ENCODE peak calls at places on chromosomes 3 and 15, in four cellular contexts. A is HCT116, Y is K562, H is A549. E is an unnamed sample.

GRCh38 chr3:159074756-159075155 is 272.9 kb downstream of the MFSD1 start:
- DNase-seq in Y (no peak), A (no peak), H (no peak), E (no peak)

GRCh38 chr3:193008654-193009053 is 91.0 kb upstream of the MB21D2 start:
- DNase-seq in H (no peak), Y (no peak), A (no peak), E (no peak)

GRCh38 chr3:8767667-8768363 is 1.6 kb downstream of the OXTR start:
- DNase-seq in A (no peak), Y (no peak), H (no peak), E (no peak)

GRCh38 chr3:53287413-53287734 is 31.6 kb upstream of the TKT start:
- DNase-seq in H (no peak), A (no peak), Y (no peak), E (no peak)

GRCh38 chr3:183073839-183074615 is 25.3 kb downstream of the MCCC1 start:
- DNase-seq in Y (no peak), A (peak; percentile 68), H (no peak), E (peak; percentile 25)

GRCh38 chr15:96385195-96385594 is 54.7 kb downstream of the NR2F2 start:
- DNase-seq in Y (no peak), H (no peak), A (no peak), E (no peak)

GRCh38 chr15:66294932-66295235 is 1.5 kb downstream of the DIS3L start:
- DNase-seq in Y (peak; percentile 15), H (peak; percentile 39), A (no peak), E (peak; percentile 20)

GRCh38 chr3:117893638-117894037 is 1141.0 kb downstream of the IGSF11 start:
- DNase-seq in Y (no peak), H (no peak), A (no peak), E (no peak)

GRCh38 chr15:66172339-66172980 is 81.1 kb downstream of the MEGF11 start:
- DNase-seq in Y (no peak), H (no peak), A (no peak), E (no peak)

GRCh38 chr3:120425877-120426276 is 24.9 kb downstream of the FSTL1 start:
- DNase-seq in A (no peak), H (no peak), Y (no peak), E (no peak)

GRCh38 chr3:135491478-135491877 is 474.1 kb upstream of the PPP2R3A start:
- DNase-seq in A (no peak), H (no peak), Y (no peak), E (no peak)

GRCh38 chr3:30864836-30865235 is 29.6 kb downstream of the GADL1 start:
- DNase-seq in A (no peak), H (no peak), Y (no peak), E (no peak)

GRCh38 chr15:45454825-45455224 is 67.7 kb downstream of the SLC30A4 start:
- DNase-seq in H (peak; percentile 59), A (peak; percentile 73), Y (peak; percentile 20), E (peak; percentile 92)
- TF ChIP-seq CTCF in H (no peak), A (no peak), Y (no peak), E (peak; percentile 2)

DNA sequence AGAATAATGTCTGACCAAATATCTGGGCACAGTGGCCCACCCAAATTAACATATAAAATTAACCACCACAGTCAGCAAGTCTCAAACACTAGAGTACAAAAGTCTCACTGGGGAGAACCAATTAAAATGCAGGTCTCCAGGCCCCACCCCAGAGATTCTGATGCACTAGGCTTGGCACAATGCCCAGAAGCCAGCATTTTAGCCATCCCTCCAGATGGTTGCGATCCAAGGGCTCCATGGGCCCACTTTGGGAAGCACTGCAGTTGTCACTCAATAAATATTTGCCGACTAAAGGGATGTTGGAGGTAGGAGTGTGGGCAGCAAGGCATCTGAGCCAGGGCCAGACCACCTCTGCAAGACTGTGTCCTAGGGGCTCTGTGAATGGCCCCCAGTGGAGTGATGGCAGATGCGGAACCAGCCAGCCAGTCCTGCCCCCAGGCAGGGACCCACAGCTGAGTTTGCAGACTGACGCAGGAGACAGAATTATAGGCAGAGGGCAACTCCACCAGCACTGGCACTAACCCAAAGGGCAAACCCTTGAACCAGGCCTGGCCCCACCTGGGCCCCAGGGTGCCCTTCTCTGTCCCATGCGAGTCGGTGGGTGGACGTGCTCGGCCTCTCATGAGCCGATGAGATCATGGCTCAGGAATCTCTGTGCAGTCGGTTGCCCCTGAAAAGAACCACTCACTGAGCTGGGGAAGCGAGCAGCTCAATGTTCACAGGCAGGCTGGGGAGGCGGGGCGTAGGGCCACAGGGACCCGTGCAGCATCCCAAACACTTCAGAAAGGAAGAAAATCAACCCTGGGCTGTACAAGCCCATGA is 49.7 kb downstream of the SEMA5B start:
- DNase-seq in A (no peak), Y (no peak), H (no peak), E (no peak)
- TF ChIP-seq MAX in A (no peak), Y (no peak), H (no peak), E (no peak)

GRCh38 chr3:64188810-64189560 is 36.3 kb downstream of the PRICKLE2 start:
- DNase-seq in A (no peak), Y (no peak), H (peak; percentile 66), E (no peak)

GRCh38 chr3:64186667-64187064 is 38.6 kb downstream of the PRICKLE2 start:
- DNase-seq in H (no peak), Y (no peak), A (no peak), E (no peak)

GRCh38 chr3:64185436-64185835 is 39.8 kb downstream of the PRICKLE2 start:
- DNase-seq in A (no peak), H (no peak), Y (no peak), E (no peak)

GRCh38 chr3:64184621-64185020 is 40.6 kb downstream of the PRICKLE2 start:
- DNase-seq in Y (no peak), A (no peak), H (no peak), E (no peak)

DNA sequence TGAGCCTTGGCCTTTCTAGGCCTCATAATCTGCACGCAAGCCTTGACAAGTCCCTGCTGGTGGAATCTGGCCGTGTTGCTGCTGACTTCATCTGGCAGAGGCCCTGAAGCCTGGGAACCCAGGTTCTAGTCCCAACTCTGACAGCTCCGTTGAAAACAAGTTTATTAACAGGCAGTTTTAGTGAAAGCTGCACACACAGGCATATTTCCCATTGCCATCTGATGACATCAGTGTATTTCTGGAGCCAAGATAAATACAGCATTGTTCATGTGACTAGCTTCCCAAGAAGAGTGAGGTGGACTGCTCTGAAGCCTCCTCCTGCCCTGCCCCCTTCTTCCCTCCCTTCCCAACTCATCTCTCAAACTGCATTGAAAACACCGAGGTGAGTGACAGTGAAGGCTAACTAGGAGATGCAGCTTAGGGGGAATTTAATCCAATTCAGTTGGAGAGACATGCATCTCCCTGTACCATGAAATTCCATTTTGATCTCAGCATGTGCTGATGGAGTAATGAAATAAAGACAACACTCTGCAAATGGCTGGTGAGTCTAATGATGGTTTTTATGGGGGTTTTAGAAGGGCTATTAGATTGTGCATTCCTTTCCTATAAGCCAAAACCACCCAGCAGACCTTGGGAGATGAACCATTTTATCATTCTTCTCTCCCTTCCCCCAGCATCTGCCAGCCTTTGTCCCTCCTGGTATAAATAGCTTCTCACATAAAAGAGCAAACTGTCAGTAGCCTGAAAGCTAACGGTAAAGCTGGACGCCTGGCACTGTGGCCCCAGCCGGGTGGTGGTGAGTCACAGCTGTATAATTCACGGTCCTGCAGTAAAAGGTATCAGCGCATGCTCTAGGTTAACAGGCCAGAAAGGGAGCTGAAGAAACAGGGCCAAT is 38.0 kb downstream of the PRICKLE2 start:
- DNase-seq in H (peak; percentile 64), A (no peak), Y (no peak), E (no peak)
- TF ChIP-seq CTCF in H (no peak), A (no peak), Y (no peak), E (no peak)

GRCh38 chr3:125647318-125648014 is 52.2 kb upstream of the OSBPL11 start:
- DNase-seq in Y (no peak), H (no peak), A (peak; percentile 57), E (no peak)

GRCh38 chr3:125644036-125645025 is 49.0 kb upstream of the OSBPL11 start:
- DNase-seq in H (no peak), A (no peak), Y (no peak), E (no peak)

GRCh38 chr3:125643127-125643526 is 47.8 kb upstream of the OSBPL11 start:
- DNase-seq in H (no peak), A (no peak), Y (no peak), E (no peak)

GRCh38 chr3:125641901-125642300 is 46.6 kb upstream of the OSBPL11 start:
- DNase-seq in H (no peak), Y (no peak), A (no peak), E (no peak)

DNA sequence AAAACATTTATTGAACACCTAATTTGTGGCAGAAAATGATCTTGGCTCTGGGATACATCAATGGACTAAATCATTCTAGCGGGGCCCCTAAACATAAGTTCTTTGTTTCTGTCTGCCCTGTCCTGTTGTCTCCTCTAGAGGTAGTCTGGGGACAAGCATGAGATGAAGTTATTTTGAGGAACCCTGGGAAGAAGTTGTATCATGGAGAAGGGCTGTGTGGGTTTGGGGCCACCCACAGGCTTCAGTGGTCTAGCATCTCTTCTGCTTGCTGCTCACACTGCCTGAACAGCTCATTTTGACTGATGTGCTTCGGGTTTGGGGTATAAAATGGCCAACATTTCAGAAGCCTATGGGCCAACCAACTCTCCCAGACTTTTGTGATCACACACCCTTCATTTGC is 50.3 kb upstream of the OSBPL11 start:
- DNase-seq in A (no peak), H (no peak), Y (no peak), E (no peak)
- TF ChIP-seq MAX in A (no peak), H (no peak), Y (no peak), E (no peak)

E was measured in NB4.